ENCODE peak calls at places on chromosomes 5 and 9, in ten cellular contexts. A is tibial nerve, H is GM12865, R is OCI-LY7, O is cardiac fibroblast, Y is heart right ventricle, F is H1, D is psoas muscle, E is Caco-2, V is WERI-Rb-1. I is an unnamed sample.

GRCh38 chr5:61450170-61450815 is 118.2 kb downstream of the ZSWIM6 start:
- DNase-seq in A (peak; percentile 43), H (no peak), R (no peak), O (peak; percentile 86), Y (no peak), F (no peak), D (no peak), E (no peak), V (no peak), I (no peak)

GRCh38 chr9:29078063-29078660 is 1504.9 kb upstream of the C9orf72 start:
- DNase-seq in A (no peak), H (no peak), R (no peak), O (peak; percentile 80), Y (no peak), F (no peak), D (no peak), E (no peak), V (no peak), I (no peak)

GRCh38 chr9:121744687-121745395 is 93.4 kb downstream of the DAB2IP start:
- DNase-seq in A (no peak), H (no peak), R (no peak), O (peak; percentile 45), Y (no peak), F (no peak), D (no peak), E (no peak), V (no peak), I (no peak)

GRCh38 chr5:167653645-167654106 is 637.8 kb upstream of the WWC1 start:
- DNase-seq in A (no peak), H (no peak), R (no peak), O (peak; percentile 69), Y (no peak), F (no peak), D (no peak), E (peak; percentile 8), V (no peak), I (no peak)

GRCh38 chr5:80672140-80672736 is 17.5 kb upstream of the DHFR start:
- DNase-seq in A (peak; percentile 79), H (peak; percentile 77), R (peak; percentile 78), O (peak; percentile 86), Y (peak; percentile 27), F (peak; percentile 77), D (peak; percentile 66), E (peak; percentile 76), V (peak; percentile 71), I (peak; percentile 36)

GRCh38 chr5:80204808-80205614 is 50.8 kb downstream of the SERINC5 start:
- DNase-seq in A (no peak), H (no peak), R (peak; percentile 45), O (no peak), Y (no peak), F (no peak), D (no peak), E (peak; percentile 87), V (no peak), I (no peak)

GRCh38 chr5:160846642-160847041 is 5.4 kb downstream of the ATP10B start:
- DNase-seq in A (no peak), H (no peak), R (no peak), O (no peak), Y (no peak), F (no peak), D (no peak), E (no peak), V (no peak), I (no peak)

GRCh38 chr5:179699640-179700298 is 1.0 kb downstream of the CANX start:
- DNase-seq in A (peak; percentile 25), H (peak; percentile 80), R (peak; percentile 46), O (peak; percentile 53), Y (no peak), F (no peak), D (no peak), E (peak; percentile 24), V (peak; percentile 19), I (no peak)

DNA sequence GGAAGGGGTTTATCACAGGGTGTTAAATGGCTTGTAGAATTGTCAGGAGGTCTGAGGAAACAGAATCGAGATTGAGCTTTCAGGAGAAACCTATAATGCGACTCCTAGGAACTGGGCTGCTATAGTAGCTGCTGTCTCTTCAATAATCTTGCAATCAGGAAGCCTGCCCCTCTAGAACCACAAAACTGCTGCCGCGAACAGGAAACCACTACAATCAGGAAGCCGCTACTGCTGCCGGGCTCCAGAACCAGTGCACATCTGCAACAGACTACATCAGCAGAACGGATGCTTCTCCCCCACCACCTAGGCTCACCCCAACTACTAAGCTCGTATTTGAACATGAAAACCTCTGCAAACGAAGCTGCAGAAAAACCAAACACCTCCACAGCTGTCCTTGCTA is 31.6 kb downstream of the TNFSF8 start:
- DNase-seq in A (no peak), H (peak; percentile 54), R (peak; percentile 90), O (no peak), Y (peak; percentile 31), F (no peak), D (no peak), E (no peak), V (no peak), I (peak; percentile 27)
- H3K4me3 ChIP-seq in A (no peak overlapping the region), H (no peak overlapping the region), R (peak overlapping the region; percentile 31), O (no peak overlapping the region), Y (no peak overlapping the region), F (no peak overlapping the region), D (no peak overlapping the region), E (no peak overlapping the region), V (no peak overlapping the region), I (no peak overlapping the region)

GRCh38 chr9:136829981-136830885 is 12.0 kb upstream of the AJM1 start:
- DNase-seq in A (no peak), H (no peak), R (no peak), O (no peak), Y (no peak), F (no peak), D (no peak), E (no peak), V (no peak), I (no peak)

GRCh38 chr9:136827794-136828473 is 14.3 kb upstream of the AJM1 start:
- DNase-seq in A (no peak), H (no peak), R (no peak), O (no peak), Y (no peak), F (no peak), D (no peak), E (no peak), V (no peak), I (no peak)

GRCh38 chr9:136826703-136827582 is 15.3 kb upstream of the AJM1 start:
- DNase-seq in A (no peak), H (no peak), R (no peak), O (no peak), Y (no peak), F (no peak), D (peak; percentile 51), E (no peak), V (no peak), I (no peak)

GRCh38 chr9:136829412-136829811 is 12.9 kb upstream of the AJM1 start:
- DNase-seq in A (no peak), H (no peak), R (no peak), O (no peak), Y (no peak), F (no peak), D (no peak), E (no peak), V (no peak), I (no peak)

GRCh38 chr9:136828474-136829140 is 13.7 kb upstream of the AJM1 start:
- DNase-seq in A (no peak), H (no peak), R (no peak), O (no peak), Y (no peak), F (no peak), D (no peak), E (no peak), V (no peak), I (no peak)
- TF ChIP-seq CTCF in A (no peak), H (no peak), R (no peak), O (no peak), Y (no peak), F (no peak), D (no peak), E (no peak), V (no peak), I (no peak)

GRCh38 chr5:39207628-39208027 is 11.7 kb downstream of the FYB1 start:
- DNase-seq in A (no peak), H (no peak), R (no peak), O (no peak), Y (no peak), F (no peak), D (no peak), E (no peak), V (no peak), I (no peak)

GRCh38 chr5:39211773-39212172 is 7.6 kb downstream of the FYB1 start:
- DNase-seq in A (no peak), H (peak; percentile 22), R (no peak), O (no peak), Y (no peak), F (no peak), D (no peak), E (no peak), V (no peak), I (no peak)

GRCh38 chr5:39208471-39208870 is 10.9 kb downstream of the FYB1 start:
- DNase-seq in A (no peak), H (no peak), R (no peak), O (no peak), Y (no peak), F (no peak), D (no peak), E (no peak), V (no peak), I (no peak)

GRCh38 chr5:39206630-39207319 is 12.6 kb downstream of the FYB1 start:
- DNase-seq in A (no peak), H (no peak), R (no peak), O (no peak), Y (no peak), F (no peak), D (no peak), E (no peak), V (no peak), I (no peak)

DNA sequence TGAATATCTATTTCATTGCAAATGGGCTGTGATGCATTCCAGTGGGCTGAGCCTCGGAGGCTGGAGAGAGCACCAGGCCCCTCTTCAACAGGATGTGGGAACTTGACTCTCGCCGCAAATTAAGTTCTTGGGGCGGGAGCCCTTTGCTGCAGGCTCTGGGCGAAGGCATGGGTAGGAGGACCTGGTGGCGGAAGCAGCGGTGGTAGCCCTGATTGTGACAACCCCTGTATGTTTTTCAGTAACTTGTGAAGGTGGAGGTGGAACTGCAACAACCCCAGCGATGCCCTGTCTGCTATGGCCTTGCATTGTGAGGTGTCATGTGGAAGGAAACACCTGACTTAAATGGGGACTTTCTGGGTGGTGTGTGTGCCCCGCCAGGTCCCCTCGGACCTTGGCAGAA is 9.4 kb downstream of the FYB1 start:
- DNase-seq in A (no peak), H (peak; percentile 39), R (no peak), O (no peak), Y (peak; percentile 19), F (no peak), D (peak; percentile 56), E (no peak), V (no peak), I (no peak)
- H3K4me3 ChIP-seq in A (no peak overlapping the region), H (no peak overlapping the region), R (no peak overlapping the region), O (no peak overlapping the region), Y (no peak overlapping the region), F (no peak overlapping the region), D (no peak overlapping the region), E (no peak overlapping the region), V (no peak overlapping the region), I (no peak overlapping the region)

GRCh38 chr9:7132605-7133004 is 374.8 kb downstream of the KDM4C start:
- DNase-seq in A (no peak), H (no peak), R (no peak), O (no peak), Y (no peak), F (no peak), D (no peak), E (no peak), V (no peak), I (no peak)

GRCh38 chr9:7137040-7137439 is 379.3 kb downstream of the KDM4C start:
- DNase-seq in A (no peak), H (no peak), R (no peak), O (no peak), Y (no peak), F (no peak), D (peak; percentile 82), E (no peak), V (no peak), I (no peak)

GRCh38 chr9:7137571-7137970 is 379.8 kb downstream of the KDM4C start:
- DNase-seq in A (no peak), H (no peak), R (no peak), O (no peak), Y (no peak), F (no peak), D (no peak), E (no peak), V (no peak), I (no peak)

GRCh38 chr9:7139886-7140285 is 382.1 kb downstream of the KDM4C start:
- DNase-seq in A (no peak), H (no peak), R (no peak), O (no peak), Y (no peak), F (no peak), D (no peak), E (no peak), V (no peak), I (no peak)

DNA sequence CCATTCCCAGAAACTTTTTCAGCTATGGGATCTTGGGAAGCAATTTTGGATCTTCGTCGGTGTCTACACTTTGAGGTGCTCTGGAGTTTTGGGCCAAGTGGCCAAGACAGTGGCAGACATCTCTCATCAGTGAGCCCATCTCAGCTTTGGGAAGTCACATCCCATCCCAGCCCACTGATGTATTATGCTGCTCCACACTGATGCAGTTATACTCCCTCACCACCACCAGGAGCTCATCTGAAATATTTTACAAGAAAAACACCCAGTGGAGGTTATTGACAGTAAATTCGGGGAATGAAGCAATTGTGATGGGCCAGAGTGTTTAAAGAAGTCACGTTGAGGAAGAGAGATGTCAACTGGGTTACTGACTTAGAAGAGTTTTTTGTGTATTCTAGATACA is 378.0 kb downstream of the KDM4C start:
- DNase-seq in A (no peak), H (no peak), R (no peak), O (no peak), Y (no peak), F (no peak), D (no peak), E (no peak), V (no peak), I (no peak)
- TF ChIP-seq CTCF in A (no peak), H (no peak), R (no peak), O (no peak), Y (no peak), F (no peak), D (no peak), E (no peak), V (no peak), I (no peak)

I was measured in GM12864.